ENCODE peak calls at places on chromosomes 6 and 20, in six cellular contexts. S is fibroblast of lung; Z is foreskin fibroblast; I is CD8-positive, alpha-beta T cell; M is GM23338; C is transverse colon. O is an unnamed sample.

GRCh38 chr20:35120012-35120701 is 27.0 kb downstream of the EDEM2 start:
- DNase-seq in M (no peak), I (no peak), C (no peak), Z (peak; percentile 41), S (peak; percentile 61), O (no peak)

GRCh38 chr20:11060423-11061205 is 386.8 kb upstream of the JAG1 start:
- DNase-seq in S (peak; percentile 6), I (no peak), C (no peak), M (no peak), Z (no peak), O (no peak)

GRCh38 chr6:127606131-127606562 is 29.2 kb downstream of the C6orf58 start:
- DNase-seq in C (no peak), S (peak; percentile 54), M (peak; percentile 80), I (no peak), Z (peak; percentile 16), O (no peak)

GRCh38 chr6:54310377-54311152 is 2.3 kb downstream of the TINAG start:
- DNase-seq in I (no peak), C (no peak), Z (no peak), S (no peak), M (no peak), O (no peak)

GRCh38 chr6:24879351-24879750 is 56.4 kb downstream of the RIPOR2 start:
- DNase-seq in M (no peak), I (no peak), Z (no peak), C (no peak), S (no peak), O (no peak)

GRCh38 chr6:39239527-39240154 is 10.4 kb upstream of the KCNK5 start:
- DNase-seq in S (no peak), Z (no peak), I (no peak), M (peak; percentile 40), C (no peak), O (no peak)

GRCh38 chr20:36613974-36614373 is 8.4 kb downstream of the RAB5IF start:
- DNase-seq in I (no peak), S (no peak), C (peak; percentile 42), M (no peak), Z (no peak), O (no peak)

GRCh38 chr20:24670981-24671380 is 201.6 kb downstream of the SYNDIG1 start:
- DNase-seq in I (no peak), C (no peak), S (no peak), M (no peak), Z (no peak), O (no peak)

GRCh38 chr6:149176971-149177667 is 140.4 kb upstream of the TAB2 start:
- DNase-seq in C (no peak), M (no peak), I (no peak), Z (no peak), S (no peak), O (no peak)

GRCh38 chr20:32976746-32977145 is 27.5 kb downstream of the SUN5 start:
- DNase-seq in I (no peak), Z (no peak), M (no peak), S (no peak), C (no peak), O (no peak)

GRCh38 chr6:18211338-18211737 is 53.0 kb downstream of the DEK start:
- DNase-seq in Z (no peak), I (no peak), C (no peak), M (no peak), S (no peak), O (no peak)

GRCh38 chr6:53005667-53006250 is 10.7 kb upstream of the GSTA4 start:
- DNase-seq in Z (no peak), S (no peak), M (peak; percentile 3), C (no peak), I (no peak), O (no peak)

GRCh38 chr6:160357088-160357487 is 8.9 kb downstream of the SLC22A3 start:
- DNase-seq in C (no peak), M (no peak), Z (no peak), I (no peak), S (no peak), O (no peak)

GRCh38 chr20:1357921-1358671 is 29.2 kb upstream of the SDCBP2 start:
- DNase-seq in C (no peak), I (no peak), Z (no peak), M (no peak), S (peak; percentile 56), O (no peak)

GRCh38 chr6:5606546-5606945 is 345.2 kb downstream of the FARS2 start:
- DNase-seq in C (no peak), M (no peak), I (no peak), S (peak; percentile 19), Z (no peak), O (no peak)

DNA sequence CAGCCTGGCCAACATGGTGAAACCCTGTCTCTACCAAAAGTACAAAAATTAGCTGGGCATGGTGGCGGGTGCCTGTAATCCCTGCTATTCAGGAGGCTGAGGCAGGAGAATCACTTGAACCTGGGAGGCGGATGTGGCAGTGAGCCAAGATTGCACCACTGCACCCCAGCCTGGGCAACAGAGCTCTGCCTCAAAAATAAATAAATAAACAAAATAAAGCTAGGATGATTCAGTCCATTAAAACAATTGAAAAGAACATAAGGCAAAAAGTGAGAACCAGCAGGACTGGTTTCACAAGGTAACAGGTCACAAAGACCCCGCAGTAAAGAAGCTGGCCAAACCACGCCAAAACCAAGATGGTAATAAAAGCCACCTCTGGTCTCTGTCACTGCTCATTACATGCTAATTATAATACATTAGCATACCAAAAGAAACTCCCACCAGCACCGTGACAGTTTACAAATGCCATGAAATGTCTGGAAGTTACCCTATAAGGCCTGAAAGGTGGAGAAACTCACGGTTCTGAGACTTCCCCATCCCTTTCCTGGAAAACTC is 10.4 kb downstream of the LAMA4 start:
- DNase-seq in M (peak; percentile 33), C (no peak), S (no peak), Z (no peak), I (no peak), O (no peak)
- H3K4me3 ChIP-seq in M (no peak overlapping the region), C (peak overlapping the region; percentile 8), S (no peak overlapping the region), Z (no peak overlapping the region), I (no peak overlapping the region), O (peak overlapping the region; percentile 14)

GRCh38 chr6:119182404-119182803 is 103.9 kb upstream of the FAM184A start:
- DNase-seq in I (no peak), M (no peak), C (no peak), S (no peak), Z (no peak), O (no peak)

GRCh38 chr6:119182875-119183274 is 104.4 kb upstream of the FAM184A start:
- DNase-seq in M (no peak), C (no peak), S (no peak), I (no peak), Z (no peak), O (no peak)

GRCh38 chr6:119186490-119186889 is 108.0 kb upstream of the FAM184A start:
- DNase-seq in Z (no peak), C (no peak), I (no peak), S (no peak), M (no peak), O (no peak)

GRCh38 chr6:119183457-119183856 is 105.0 kb upstream of the FAM184A start:
- DNase-seq in Z (no peak), I (no peak), M (no peak), S (no peak), C (no peak), O (no peak)

GRCh38 chr6:119184008-119184665 is 105.7 kb upstream of the FAM184A start:
- DNase-seq in M (no peak), Z (no peak), I (no peak), S (no peak), C (no peak), O (no peak)
- H3K4me3 ChIP-seq in M (no peak overlapping the region), Z (no peak overlapping the region), I (no peak overlapping the region), S (no peak overlapping the region), C (no peak overlapping the region), O (no peak overlapping the region)

GRCh38 chr6:30829639-30830250 is 54.6 kb upstream of the DDR1 start:
- DNase-seq in M (peak; percentile 62), I (no peak), Z (no peak), C (no peak), S (no peak), O (no peak)

GRCh38 chr6:30830438-30830837 is 53.9 kb upstream of the DDR1 start:
- DNase-seq in S (no peak), C (no peak), M (no peak), Z (no peak), I (no peak), O (no peak)

GRCh38 chr6:30829016-30829415 is 55.3 kb upstream of the DDR1 start:
- DNase-seq in I (no peak), S (no peak), Z (no peak), M (no peak), C (no peak), O (no peak)

GRCh38 chr6:30826961-30827342 is 57.4 kb upstream of the DDR1 start:
- DNase-seq in I (no peak), S (no peak), C (peak; percentile 63), M (no peak), Z (no peak), O (no peak)

DNA sequence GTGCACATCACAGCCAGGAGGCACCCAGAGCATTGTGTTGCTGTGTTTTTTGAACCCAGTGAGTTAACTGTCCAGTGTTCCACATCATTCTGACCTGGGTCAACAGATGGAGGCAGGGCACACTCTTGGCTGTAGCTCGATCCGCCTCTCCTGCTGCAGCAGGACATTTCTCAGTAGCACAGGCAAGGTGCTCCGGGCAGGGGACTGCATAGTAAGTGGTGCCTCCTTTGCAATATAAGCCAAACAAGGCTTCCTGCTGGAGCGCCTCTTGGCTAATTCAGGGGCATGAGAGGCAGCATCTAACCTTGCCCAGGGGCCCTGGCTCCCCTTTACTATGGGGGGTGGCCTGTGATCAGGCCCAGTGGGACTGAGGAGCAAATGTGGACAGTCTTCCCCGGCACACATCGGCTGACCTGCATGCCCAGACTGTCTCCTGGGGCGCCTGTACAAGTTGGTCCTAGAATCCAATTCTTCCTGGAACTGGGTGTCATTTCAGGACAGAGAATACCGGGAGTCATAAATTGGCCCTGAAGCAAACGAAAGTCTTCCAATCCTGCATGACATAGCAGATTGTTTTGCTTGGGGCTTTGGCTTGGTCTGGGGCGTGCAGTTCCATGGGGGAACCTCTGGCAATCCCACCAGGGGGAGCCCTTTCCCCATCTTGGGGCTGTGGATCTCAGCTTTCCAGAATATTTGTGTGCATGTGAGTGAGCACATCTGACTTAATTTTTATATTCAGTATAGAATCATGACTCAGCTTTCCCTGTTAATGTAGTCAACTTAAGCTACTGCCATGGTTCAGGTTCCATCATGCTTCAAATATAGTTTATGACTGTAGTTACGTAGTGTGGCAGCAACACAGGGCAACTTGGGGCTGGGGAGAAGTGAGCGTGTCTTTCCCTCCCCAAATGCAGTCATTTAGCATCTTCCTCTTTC is 56.0 kb upstream of the DDR1 start:
- DNase-seq in C (peak; percentile 94), I (peak; percentile 86), S (peak; percentile 92), Z (peak; percentile 84), M (peak; percentile 87), O (peak; percentile 94)
- H3K4me3 ChIP-seq in C (peak overlapping the region; percentile 8), I (peak overlapping the region; percentile 91), S (no peak overlapping the region), Z (no peak overlapping the region), M (no peak overlapping the region), O (peak overlapping the region; percentile 34)

GRCh38 chr6:166960609-166960978 is 4.2 kb upstream of the RNASET2 start:
- DNase-seq in Z (no peak), M (no peak), C (no peak), S (no peak), I (no peak), O (no peak)

GRCh38 chr6:166959906-166960608 is 3.7 kb upstream of the RNASET2 start:
- DNase-seq in M (no peak), C (no peak), I (no peak), S (no peak), Z (no peak), O (no peak)

GRCh38 chr6:166957805-166958076 is 1.4 kb upstream of the RNASET2 start:
- DNase-seq in I (no peak), M (peak; percentile 25), C (no peak), S (no peak), Z (no peak), O (no peak)

GRCh38 chr6:166957087-166957804 is 896 bp upstream of the RNASET2 start:
- DNase-seq in S (no peak), M (peak; percentile 52), I (peak; percentile 51), C (peak; percentile 79), Z (peak; percentile 35), O (no peak)

GRCh38 chr6:166958926-166959861 is 2.8 kb upstream of the RNASET2 start:
- DNase-seq in M (no peak), Z (no peak), S (no peak), C (peak; percentile 54), I (peak; percentile 62), O (no peak)
- H3K4me3 ChIP-seq in M (no peak overlapping the region), Z (no peak overlapping the region), S (no peak overlapping the region), C (no peak overlapping the region), I (peak overlapping the region; percentile 32), O (no peak overlapping the region)